ENCODE peak calls at places on chromosomes 13 and 19, in six cellular contexts. G, B, T, C, F and W are unnamed samples. For H3K27me3 and H3K36me3, the result is how much of the 10 kb centered on the place peaks cover.

GRCh38 chr13:98873377-98874028 is 104.4 kb downstream of the DOCK9 start:
- DNase-seq in G (no peak), B (no peak), C (no peak), T (no peak), F (no peak), W (no peak)

GRCh38 chr19:20423381-20424207 is 142.0 kb downstream of the ZNF737 start:
- DNase-seq in B (peak), C (peak), F (peak), G (peak), T (peak), W (no peak)

GRCh38 chr19:55368701-55369563 is 1.3 kb downstream of the IL11 start:
- DNase-seq in T (no peak), B (peak), F (no peak), G (no peak), C (no peak), W (no peak)

GRCh38 chr13:20391597-20392452 is 133.8 kb downstream of the CRYL1 start:
- DNase-seq in C (no peak), G (no peak), F (no peak), T (no peak), B (peak), W (no peak)

GRCh38 chr13:30120133-30120822 is 187.1 kb downstream of the KATNAL1 start:
- DNase-seq in T (no peak), B (no peak), G (no peak), F (no peak), C (no peak), W (no peak)

GRCh38 chr13:65932587-65933239 is 1297.4 kb downstream of the PCDH9 start:
- DNase-seq in F (no peak), G (no peak), C (no peak), B (peak), T (no peak), W (peak)

GRCh38 chr13:110447058-110447511 is 114.4 kb downstream of the RAB20 start:
- DNase-seq in B (no peak), C (no peak), T (no peak), F (no peak), G (no peak), W (no peak)

GRCh38 chr19:799076-799881 is 2.0 kb downstream of the PTBP1 start:
- DNase-seq in F (peak), B (peak), T (no peak), C (no peak), G (no peak), W (no peak)

GRCh38 chr19:10316229-10317044 is 622 bp upstream of the FDX2 start:
- DNase-seq in B (no peak), F (no peak), C (no peak), G (no peak), T (peak), W (no peak)

GRCh38 chr19:12664406-12665280 is 1.9 kb downstream of the MAN2B1 start:
- DNase-seq in B (no peak), F (no peak), C (no peak), G (no peak), T (no peak), W (no peak)

GRCh38 chr19:2283835-2284507 is 2.0 kb upstream of the PEAK3 start:
- DNase-seq in G (no peak), C (no peak), F (no peak), T (no peak), B (no peak), W (no peak)

GRCh38 chr19:40893112-40893511 is 11.1 kb upstream of the CYP2A7 start:
- DNase-seq in T (no peak), C (no peak), B (no peak), G (no peak), F (no peak), W (no peak)

GRCh38 chr19:55091955-55092354 is 16.3 kb downstream of the EPS8L1 start:
- DNase-seq in B (no peak), G (no peak), T (peak), C (no peak), F (no peak), W (no peak)

GRCh38 chr19:10289836-10290438 is at the start of gene ICAM5:
- DNase-seq in G (no peak), T (no peak), C (no peak), B (peak), F (no peak), W (no peak)

GRCh38 chr13:105491345-105491744 is 1044.1 kb downstream of the EFNB2 start:
- DNase-seq in F (no peak), T (no peak), B (no peak), G (no peak), C (no peak), W (no peak)

GRCh38 chr19:14544977-14545715 is 15.8 kb downstream of the TECR start:
- DNase-seq in G (no peak), T (no peak), F (peak), C (no peak), B (no peak), W (no peak)

GRCh38 chr13:36192166-36192565 is 22.2 kb downstream of the SOHLH2 start:
- DNase-seq in T (no peak), G (no peak), B (no peak), F (no peak), C (no peak), W (no peak)

GRCh38 chr19:5001547-5002131 is 32.7 kb downstream of the KDM4B start:
- DNase-seq in T (no peak), F (no peak), C (no peak), G (no peak), B (peak), W (peak)

GRCh38 chr19:51372649-51373504 is at the start of gene NKG7:
- DNase-seq in T (no peak), C (no peak), F (no peak), B (no peak), G (no peak), W (no peak)

GRCh38 chr19:39603825-39604224 is 1.5 kb downstream of the LGALS13 start:
- DNase-seq in G (no peak), F (no peak), C (no peak), B (no peak), T (no peak), W (no peak)

GRCh38 chr19:38079926-38080380 is 144.1 kb downstream of the DPF1 start:
- DNase-seq in T (no peak), B (peak), F (no peak), G (no peak), C (no peak), W (peak)

GRCh38 chr19:2618611-2619010 is 83.9 kb downstream of the GNG7 start:
- DNase-seq in C (no peak), B (peak), T (no peak), F (peak), G (peak), W (no peak)

GRCh38 chr13:44399045-44399444 is 25.4 kb downstream of the SERP2 start:
- DNase-seq in C (no peak), F (no peak), T (no peak), G (no peak), B (no peak), W (no peak)

GRCh38 chr13:101267656-101268055 is 148.7 kb downstream of the NALCN start:
- DNase-seq in B (peak), C (no peak), G (no peak), F (no peak), T (no peak), W (no peak)

GRCh38 chr13:60584976-60585375 is 188.0 kb downstream of the TDRD3 start:
- DNase-seq in F (no peak), G (no peak), C (peak), T (no peak), B (no peak), W (no peak)

GRCh38 chr19:19285723-19286122 is 12.6 kb upstream of the TM6SF2 start:
- DNase-seq in T (no peak), B (no peak), C (no peak), F (no peak), G (no peak), W (no peak)

GRCh38 chr13:38685974-38686571 is 804 bp upstream of the FREM2 start:
- DNase-seq in T (peak), C (no peak), B (peak), G (no peak), F (no peak), W (no peak)

GRCh38 chr13:27921961-27922910 is 2.4 kb downstream of the PDX1 start:
- DNase-seq in B (no peak), C (no peak), G (no peak), T (no peak), F (no peak), W (no peak)

GRCh38 chr19:3075605-3076431 is 13.5 kb upstream of the TLE5 start:
- DNase-seq in B (peak), T (peak), F (no peak), C (no peak), G (peak), W (no peak)

GRCh38 chr19:4310247-4311121 is 6.1 kb downstream of the FSD1 start:
- DNase-seq in F (peak), G (no peak), B (peak), C (no peak), T (peak), W (no peak)

GRCh38 chr19:28296506-28296905 is 916.4 kb downstream of the UQCRFS1 start:
- DNase-seq in F (no peak), T (no peak), B (no peak), G (no peak), C (no peak), W (peak)

GRCh38 chr19:16773259-16773658 is 53.6 kb downstream of the NWD1 start:
- DNase-seq in B (peak), G (no peak), F (no peak), C (no peak), T (no peak), W (no peak)

GRCh38 chr13:106446011-106446410 is 89.5 kb downstream of the EFNB2 start:
- DNase-seq in B (peak), T (no peak), G (no peak), F (no peak), C (no peak), W (no peak)

GRCh38 chr19:46385636-46386035 is 27.7 kb downstream of the CCDC8 start:
- DNase-seq in T (no peak), B (no peak), C (no peak), F (peak), G (peak), W (no peak)

GRCh38 chr19:29170554-29170953 is 42.4 kb downstream of the UQCRFS1 start:
- DNase-seq in B (no peak), T (no peak), C (no peak), F (no peak), G (no peak), W (no peak)

GRCh38 chr19:6393982-6394412 is 1.0 kb upstream of the GTF2F1 start:
- DNase-seq in G (no peak), B (no peak), F (no peak), C (no peak), T (no peak), W (no peak)

GRCh38 chr19:12995596-12996541 is 594 bp downstream of the NFIX start:
- DNase-seq in G (no peak), F (peak), T (no peak), C (no peak), B (no peak), W (no peak)

DNA sequence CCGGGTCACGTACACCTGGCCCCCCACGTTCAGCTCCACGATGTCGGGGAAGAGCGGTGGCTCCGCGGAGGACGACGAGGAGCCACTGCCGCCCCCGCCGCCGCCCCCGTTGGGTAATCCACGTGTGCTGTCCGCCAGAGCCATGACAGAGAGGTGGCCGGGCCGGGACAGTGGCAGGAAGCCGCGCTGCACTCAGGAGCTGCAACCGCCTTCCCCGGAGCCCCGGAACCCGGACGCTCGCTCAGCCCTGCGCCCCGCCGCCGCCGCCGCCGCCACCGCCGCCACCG is 257 bp downstream of the KCTD12 start:
- DNase-seq in G (no peak), B (no peak), F (no peak), T (peak), C (no peak), W (no peak)
- H3K27me3 ChIP-seq in G (under half), B (under half), F (under half), T (under half), C (under half), W (under half)

DNA sequence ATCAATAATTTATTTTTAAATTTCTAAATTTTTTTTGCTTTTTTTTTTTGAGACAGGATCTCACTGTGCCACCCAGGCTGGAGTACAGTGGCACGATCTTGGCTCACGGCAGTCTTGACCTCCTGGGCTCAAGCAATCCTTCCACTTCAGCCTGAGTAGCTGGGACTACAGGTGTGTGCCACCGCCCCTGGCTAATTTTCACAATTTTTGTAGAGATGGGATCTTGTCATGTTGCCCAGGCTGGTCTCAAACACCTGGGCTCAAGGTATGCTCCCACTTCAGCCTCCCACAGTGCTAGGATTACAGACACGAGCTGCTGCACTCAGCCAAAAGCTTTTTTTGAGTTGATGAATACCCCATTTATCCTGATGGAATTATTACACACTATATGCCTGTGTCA is 50.8 kb downstream of the DPY19L3 start:
- DNase-seq in T (no peak), B (no peak), F (no peak), C (no peak), G (no peak), W (no peak)
- H3K36me3 ChIP-seq in T (under half), B (under half), F (under half), C (under half), G (under half), W (under half)

GRCh38 chr19:30350995-30351394 is 21.2 kb upstream of the ZNF536 start:
- DNase-seq in T (no peak), C (no peak), B (no peak), G (no peak), F (no peak), W (no peak)
- H3K27me3 ChIP-seq in T (under half), C (under half), B (under half), G (under half), F (under half), W (under half)

GRCh38 chr13:79340490-79340889 is 65.6 kb downstream of the RBM26 start:
- DNase-seq in T (no peak), B (no peak), F (no peak), C (no peak), G (no peak), W (no peak)
- H3K36me3 ChIP-seq in T (under half), B (under half), F (under half), C (under half), G (half or more), W (under half)

GRCh38 chr13:112355274-112355843 is 20.8 kb upstream of the SPACA7 start:
- DNase-seq in F (no peak), T (no peak), C (no peak), G (no peak), B (no peak), W (no peak)

GRCh38 chr13:112358156-112358555 is 18.0 kb upstream of the SPACA7 start:
- DNase-seq in F (no peak), C (no peak), T (no peak), G (no peak), B (no peak), W (no peak)

GRCh38 chr13:112354330-112355273 is 21.6 kb upstream of the SPACA7 start:
- DNase-seq in C (no peak), B (no peak), G (no peak), F (no peak), T (no peak), W (no peak)

GRCh38 chr13:112353856-112354255 is 22.3 kb upstream of the SPACA7 start:
- DNase-seq in F (no peak), B (no peak), T (no peak), G (no peak), C (no peak), W (no peak)

DNA sequence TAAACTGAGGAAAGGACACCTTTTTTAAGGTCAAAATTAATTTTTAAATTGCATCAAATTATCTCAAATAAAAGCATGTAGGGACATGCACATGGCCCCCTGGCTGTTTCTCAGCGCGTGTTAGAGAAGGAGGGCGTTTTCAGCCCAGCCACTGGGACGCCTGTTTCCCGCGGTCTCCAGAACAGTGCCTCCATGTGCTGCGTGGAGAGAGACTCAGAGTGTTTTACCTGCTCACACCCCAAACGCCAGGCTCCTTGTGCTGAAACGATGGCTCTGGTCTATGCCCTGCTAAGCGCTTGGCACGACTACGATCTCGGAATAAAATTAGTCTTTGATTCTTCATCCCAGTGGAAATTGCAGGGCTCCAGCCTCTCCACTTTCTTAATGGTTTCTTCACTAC is 20.0 kb upstream of the SPACA7 start:
- DNase-seq in T (no peak), B (no peak), G (no peak), F (no peak), C (no peak), W (no peak)
- H3K27me3 ChIP-seq in T (under half), B (under half), G (under half), F (under half), C (under half), W (under half)

GRCh38 chr13:113511361-113511760 is 20.9 kb upstream of the DCUN1D2 start:
- DNase-seq in C (no peak), T (no peak), G (no peak), B (no peak), F (no peak), W (no peak)
- H3K36me3 ChIP-seq in C (under half), T (under half), G (half or more), B (under half), F (under half), W (under half)